ENCODE peak calls at places on chromosomes 3 and 15, in four cellular contexts. P is HCT116, J is gastrocnemius medialis, M is heart left ventricle. E is an unnamed sample.

GRCh38 chr3:66435988-66436387 is 64.8 kb downstream of the LRIG1 start:
- ATAC-seq in J (peak; percentile 44), M (no peak), P (no peak), E (no peak)

GRCh38 chr3:159170436-159171003 is 368.7 kb downstream of the MFSD1 start:
- ATAC-seq in M (peak; percentile 79), P (no peak), J (no peak), E (no peak)

GRCh38 chr3:143000525-143000924 is 845 bp upstream of the U2SURP start:
- ATAC-seq in P (peak; percentile 16), J (no peak), M (peak; percentile 4), E (no peak)

GRCh38 chr3:52249683-52250082 is 4.1 kb downstream of the PPM1M start:
- ATAC-seq in J (no peak), M (no peak), P (no peak), E (no peak)

GRCh38 chr3:184789314-184789998 is 22.5 kb upstream of the VPS8 start:
- ATAC-seq in M (no peak), P (no peak), J (no peak), E (no peak)

GRCh38 chr3:142536519-142536918 is 42.0 kb downstream of the ATR start:
- ATAC-seq in M (no peak), P (no peak), J (no peak), E (no peak)

GRCh38 chr15:80308002-80308401 is 56.0 kb upstream of the CTXND1 start:
- ATAC-seq in J (no peak), M (no peak), P (peak; percentile 69), E (no peak)

GRCh38 chr15:41024880-41025279 is 71.6 kb downstream of the CHAC1 start:
- ATAC-seq in J (no peak), M (no peak), P (no peak), E (no peak)

GRCh38 chr3:30285188-30286006 is 321.0 kb upstream of the TGFBR2 start:
- ATAC-seq in J (no peak), P (no peak), M (peak; percentile 4), E (peak; percentile 28)

GRCh38 chr3:106473576-106474506 is 605.0 kb upstream of the CBLB start:
- ATAC-seq in M (no peak), P (no peak), J (no peak), E (no peak)

GRCh38 chr3:47590212-47590611 is 11.5 kb upstream of the CSPG5 start:
- ATAC-seq in M (no peak), J (no peak), P (no peak), E (no peak)

GRCh38 chr15:29050870-29051269 is 165.1 kb downstream of the APBA2 start:
- ATAC-seq in J (no peak), P (no peak), M (no peak), E (no peak)

GRCh38 chr15:58182460-58183163 is 44.4 kb downstream of the AQP9 start:
- ATAC-seq in J (no peak), P (peak; percentile 100), M (peak; percentile 92), E (no peak)

GRCh38 chr3:111324645-111325044 is 217.4 kb upstream of the CD96 start:
- ATAC-seq in J (no peak), P (no peak), M (no peak), E (no peak)

GRCh38 chr3:171115667-171116066 is 89.1 kb upstream of the SLC2A2 start:
- ATAC-seq in M (peak; percentile 90), P (peak; percentile 27), J (no peak), E (no peak)

GRCh38 chr3:112587336-112587735 is 25.5 kb downstream of the SLC35A5 start:
- ATAC-seq in M (no peak), J (no peak), P (no peak), E (no peak)

GRCh38 chr3:143036557-143036956 is 35.2 kb downstream of the U2SURP start:
- ATAC-seq in M (no peak), P (no peak), J (no peak), E (no peak)

GRCh38 chr3:173891272-173892100 is 493.9 kb downstream of the NLGN1 start:
- ATAC-seq in J (no peak), M (no peak), P (no peak), E (no peak)

GRCh38 chr15:62753518-62754221 is 288.9 kb upstream of the TPM1 start:
- ATAC-seq in P (no peak), J (no peak), M (no peak), E (no peak)

GRCh38 chr15:83372434-83372873 is 74.7 kb upstream of the SH3GL3 start:
- ATAC-seq in M (peak; percentile 39), J (no peak), P (no peak), E (no peak)

GRCh38 chr15:51759557-51760070 is 8.2 kb downstream of the TMOD2 start:
- ATAC-seq in M (peak; percentile 85), P (peak; percentile 53), J (no peak), E (peak; percentile 67)

GRCh38 chr3:16899919-16900318 is 15.2 kb downstream of the PLCL2 start:
- ATAC-seq in J (no peak), P (no peak), M (no peak), E (no peak)

GRCh38 chr15:87661952-87662351 is 594.6 kb downstream of the NTRK3 start:
- ATAC-seq in P (no peak), J (no peak), M (no peak), E (no peak)

DNA sequence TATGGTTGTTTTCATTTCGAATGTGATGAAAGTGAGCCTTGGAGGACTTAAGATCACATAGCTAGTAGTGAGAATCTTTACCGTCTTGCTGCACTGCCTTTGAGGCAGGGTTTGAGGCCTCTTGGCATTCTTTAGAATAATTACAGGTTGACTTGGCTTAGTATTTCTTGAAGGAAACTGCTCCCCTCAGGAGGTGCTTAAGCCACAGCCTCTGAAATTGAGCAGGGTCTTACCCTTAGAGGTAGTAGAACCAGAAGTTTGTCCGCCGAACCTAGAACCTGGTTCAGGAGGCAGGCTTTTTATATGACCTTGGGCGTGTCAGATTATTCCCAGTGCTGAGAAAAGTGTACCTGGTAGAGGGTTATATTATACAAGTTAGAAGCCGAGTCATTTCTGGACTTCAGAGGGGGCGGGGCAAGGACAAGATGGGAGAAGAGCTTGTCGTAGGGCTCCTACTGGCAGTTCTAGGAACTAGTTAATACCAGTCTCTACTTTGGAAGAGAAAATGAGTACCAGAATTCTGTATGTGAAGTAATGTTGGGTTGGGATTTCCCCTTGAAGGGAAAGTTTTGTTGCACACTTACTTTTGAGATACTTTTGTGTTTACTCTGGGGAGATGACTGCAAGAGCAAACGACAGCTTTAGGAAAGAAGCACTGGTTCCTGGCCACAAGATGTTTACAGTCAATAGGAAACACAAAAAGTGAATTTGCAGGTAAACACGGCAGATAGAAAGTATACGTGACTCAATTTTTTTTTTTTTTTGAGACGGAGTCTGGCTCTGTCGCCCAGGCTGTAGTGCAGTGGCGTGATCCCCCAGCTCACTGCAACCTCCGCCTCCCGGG is 1.3 kb downstream of the TFG start:
- ATAC-seq in J (no peak), P (peak; percentile 39), M (no peak), E (no peak)
- TF ChIP-seq CTCF in J (peak; percentile 9), P (peak; percentile 32), M (no peak), E (peak; percentile 23)

DNA sequence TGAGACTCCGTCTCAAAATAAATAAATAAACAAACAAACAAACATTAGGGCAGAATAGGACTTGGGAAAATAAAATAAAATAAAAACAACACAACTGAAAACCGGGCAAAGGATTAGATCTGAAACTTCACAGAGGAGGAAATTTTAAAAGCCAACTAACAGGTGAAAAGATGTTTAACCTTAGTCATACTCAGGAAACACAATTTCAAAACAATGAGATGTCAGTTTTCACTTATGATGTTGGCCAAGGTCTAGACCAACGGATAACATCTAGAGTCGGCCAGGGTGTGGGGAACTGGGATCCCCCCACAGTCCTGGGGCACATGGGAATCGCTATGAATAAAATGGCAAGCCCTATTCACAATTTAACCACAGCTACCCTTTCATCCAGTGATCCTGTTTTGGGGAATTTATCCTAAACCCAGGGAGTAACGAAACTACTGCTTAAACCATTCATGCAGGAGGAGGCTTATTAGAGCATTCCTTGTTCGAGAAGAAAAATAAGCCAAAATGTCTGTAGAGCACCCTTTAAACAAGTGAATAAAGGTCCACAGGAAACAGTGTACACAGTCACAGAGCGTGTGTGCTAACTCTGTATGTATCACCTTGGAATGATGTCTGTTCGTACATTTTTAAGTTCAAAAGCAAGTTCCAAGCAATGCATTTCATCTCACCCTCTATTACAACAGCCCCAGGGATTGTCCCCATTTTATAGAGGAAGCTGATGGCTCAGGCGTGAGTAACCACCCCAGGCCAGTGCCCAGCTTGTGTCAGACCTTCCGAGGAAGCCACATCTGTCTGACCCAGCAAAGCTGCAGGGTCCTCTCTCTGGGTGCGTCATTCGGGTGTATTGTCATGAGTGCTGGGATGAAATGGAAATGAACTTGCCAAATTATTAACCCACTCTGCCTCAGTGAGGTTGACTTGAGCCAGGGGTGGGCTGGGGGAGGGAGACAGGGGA is 6.3 kb upstream of the ANPEP start:
- ATAC-seq in P (peak; percentile 56), M (peak; percentile 44), J (no peak), E (peak; percentile 58)
- TF ChIP-seq POLR2A in P (no peak), M (no peak), J (no peak), E (no peak)

GRCh38 chr3:50591196-50591741 is 20.3 kb downstream of the CISH start:
- ATAC-seq in P (peak; percentile 23), J (no peak), M (no peak), E (no peak)
- TF ChIP-seq CTCF in P (no peak), J (no peak), M (no peak), E (no peak)

DNA sequence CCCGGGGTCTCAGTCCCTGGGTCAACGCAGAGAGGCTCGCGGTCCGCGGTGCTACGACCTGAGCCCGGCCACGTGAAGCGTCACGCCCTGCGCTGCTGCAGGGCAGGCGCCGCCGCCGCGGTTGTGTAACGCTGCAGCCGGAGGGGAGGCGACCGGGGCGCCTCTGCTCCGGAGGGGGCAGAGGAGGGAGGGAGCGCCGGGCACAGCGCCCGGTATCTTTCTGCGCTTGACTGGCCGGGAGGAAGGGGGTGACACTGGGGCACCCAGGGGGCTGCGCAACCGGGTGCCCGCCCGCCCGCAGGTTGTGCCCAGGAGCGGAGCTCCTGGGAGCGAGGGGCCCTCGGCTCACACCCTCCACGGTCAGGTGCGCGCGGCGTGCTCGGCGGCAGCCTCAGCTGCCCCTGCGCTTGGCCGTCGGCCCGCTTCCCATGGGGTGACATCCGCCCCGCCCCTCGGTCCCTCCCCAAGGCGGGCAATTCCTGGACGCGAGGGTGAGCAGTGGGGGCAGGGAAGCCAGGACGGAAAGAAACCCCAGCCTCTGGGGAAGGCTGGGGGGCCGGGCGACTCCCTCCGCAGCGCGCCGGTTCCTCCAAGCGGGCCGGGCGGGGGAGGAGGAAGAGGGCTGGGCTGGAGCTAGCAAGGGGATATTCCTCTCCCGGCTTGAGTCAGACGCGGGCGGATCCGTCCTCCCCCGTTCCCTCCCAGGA is 825 bp upstream of the BHLHE40 start:
- ATAC-seq in P (peak; percentile 68), M (peak; percentile 77), J (peak; percentile 45), E (peak; percentile 85)
- TF ChIP-seq POLR2A in P (peak; percentile 60), M (no peak), J (peak; percentile 54), E (peak; percentile 66)

GRCh38 chr3:95711789-95712188 is 1102.6 kb upstream of the EPHA6 start:
- ATAC-seq in P (no peak), J (no peak), M (no peak), E (no peak)
- TF ChIP-seq CTCF in P (no peak), J (no peak), M (no peak), E (no peak)

DNA sequence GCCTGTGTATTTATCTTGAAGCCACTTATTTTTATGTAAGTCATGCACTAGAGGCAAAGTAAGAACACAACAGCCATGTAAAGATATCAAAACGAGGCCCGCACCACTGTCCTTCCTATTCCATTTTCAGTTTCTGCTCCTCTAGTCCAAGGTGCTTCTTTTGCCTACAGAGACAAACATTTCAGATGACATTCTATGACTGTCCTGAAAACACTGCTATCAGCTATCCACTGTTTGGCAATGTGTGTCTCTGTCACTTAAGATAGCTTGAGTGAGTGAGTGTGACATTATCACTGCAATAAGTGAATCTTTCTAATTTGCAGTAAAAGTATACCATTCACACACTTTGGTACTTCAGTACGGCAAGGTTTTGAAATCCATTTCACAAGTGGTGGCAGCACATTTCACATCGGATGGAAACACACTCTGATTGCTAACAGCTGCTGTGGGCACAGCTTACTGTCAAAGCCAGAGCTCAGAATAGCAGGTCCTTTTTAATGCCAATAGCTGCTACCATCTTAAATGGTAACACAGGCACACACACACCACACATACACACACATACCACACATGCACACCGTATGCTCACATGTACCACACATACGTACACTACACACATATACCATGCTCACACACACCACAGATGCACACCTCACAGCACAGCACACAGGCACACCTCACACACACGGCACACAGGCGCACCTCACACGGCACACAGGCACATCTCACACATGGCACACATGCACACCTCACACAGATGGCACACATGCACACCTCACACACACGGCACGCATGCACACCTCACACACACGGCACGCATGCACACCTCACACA is 63.1 kb upstream of the ICE2 start:
- ATAC-seq in J (peak; percentile 90), P (no peak), M (peak; percentile 65), E (no peak)
- TF ChIP-seq POLR2A in J (no peak), P (no peak), M (no peak), E (no peak)

E was measured in gastroesophageal sphincter.